ENCODE peak calls at places on chromosomes 5 and 9, in six cellular contexts. P is spleen, N is AG04450, F is heart right ventricle, H is activated B cell treated with CpG ODN at 0.5 μM for 24 hours, G is breast epithelium. T is an unnamed sample.

GRCh38 chr5:1012316-1012841 is 3.8 kb downstream of the NKD2 start:
- DNase-seq in H (no peak), P (peak), F (no peak), G (no peak), N (no peak), T (no peak)

GRCh38 chr5:143896981-143897380 is 85.0 kb downstream of the HMHB1 start:
- DNase-seq in F (no peak), G (no peak), N (no peak), P (no peak), H (no peak), T (no peak)

GRCh38 chr5:43416988-43417394 is 4.8 kb upstream of the CCL28 start:
- DNase-seq in N (no peak), F (no peak), P (no peak), H (no peak), G (no peak), T (no peak)

GRCh38 chr5:10645146-10645545 is 81.3 kb downstream of the ANKRD33B start:
- DNase-seq in H (peak), P (peak), N (no peak), F (no peak), G (no peak), T (no peak)

GRCh38 chr5:179300834-179301233 is 44.4 kb downstream of the ADAMTS2 start:
- DNase-seq in H (no peak), N (no peak), F (peak), P (peak), G (no peak), T (no peak)

GRCh38 chr9:36941441-36941840 is 92.6 kb downstream of the PAX5 start:
- DNase-seq in G (no peak), P (no peak), F (no peak), H (peak), N (no peak), T (peak)

GRCh38 chr5:39547548-39548154 is 122.9 kb upstream of the DAB2 start:
- DNase-seq in H (no peak), N (peak), G (no peak), F (peak), P (no peak), T (no peak)

GRCh38 chr9:77589046-77589795 is 58.9 kb downstream of the GNA14 start:
- DNase-seq in F (no peak), N (no peak), H (no peak), P (no peak), G (peak), T (no peak)

GRCh38 chr9:70352356-70352755 is 62.1 kb downstream of the KLF9 start:
- DNase-seq in H (no peak), N (peak), F (no peak), P (no peak), G (no peak), T (no peak)

GRCh38 chr9:34072868-34073590 is 24.3 kb upstream of the UBAP2 start:
- DNase-seq in N (peak), G (no peak), P (no peak), H (no peak), F (no peak), T (no peak)

GRCh38 chr5:66724740-66725139 is 128.5 kb downstream of the MAST4 start:
- DNase-seq in P (no peak), F (no peak), N (no peak), G (no peak), H (no peak), T (no peak)
- TF ChIP-seq CTCF in P (no peak), F (peak), N (peak), G (no peak), H (no peak), T (peak)

DNA sequence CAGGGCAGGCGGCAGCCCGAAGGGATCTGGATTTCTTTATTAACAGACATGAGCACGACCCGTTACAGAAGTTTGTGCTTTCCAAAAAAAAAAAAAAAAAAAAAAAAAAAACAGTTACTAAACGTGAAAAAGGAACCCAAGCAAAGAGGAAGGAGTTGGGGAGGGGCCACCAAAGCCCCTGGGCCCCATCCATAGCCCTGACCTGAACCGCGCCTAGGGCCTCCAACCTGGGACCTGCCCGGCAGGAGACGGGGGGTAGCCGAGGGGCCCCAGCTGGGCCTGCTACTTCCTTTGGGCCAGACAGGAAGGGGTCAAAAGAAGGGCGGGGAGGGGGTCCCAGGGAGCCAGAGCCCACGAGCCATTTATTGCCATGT is 10.0 kb downstream of the PRR7 start:
- DNase-seq in G (no peak), P (no peak), H (no peak), F (no peak), N (no peak), T (no peak)
- TF ChIP-seq CTCF in G (no peak), P (peak), H (peak), F (peak), N (no peak), T (no peak)

GRCh38 chr9:98667241-98667640 is 41.5 kb downstream of the GABBR2 start:
- DNase-seq in N (no peak), G (no peak), H (no peak), P (no peak), F (no peak), T (no peak)

GRCh38 chr9:98665511-98665910 is 43.2 kb downstream of the GABBR2 start:
- DNase-seq in G (no peak), F (no peak), P (no peak), H (no peak), N (no peak), T (no peak)
- TF ChIP-seq CTCF in G (no peak), F (no peak), P (no peak), H (no peak), N (no peak), T (no peak)

GRCh38 chr5:171226096-171226495 is 83.0 kb upstream of the TLX3 start:
- DNase-seq in P (no peak), F (no peak), N (no peak), G (no peak), H (no peak), T (no peak)
- TF ChIP-seq CTCF in P (no peak), F (no peak), N (peak), G (no peak), H (no peak), T (peak)